ENCODE peak calls at places on chromosome 2, in five cellular contexts. One of them, this sample, is unnamed.

GRCh38 chr2:120809151-120809550 is 73.5 kb downstream of the GLI2 start:
- DNase-seq in GDM1: no peak
- DNase-seq in SIG-M5: no peak
- DNase-seq in NCI-H1092: no peak
- DNase-seq in activated CD4-positive, alpha-beta T cell treated with anti-CD3 and anti-CD28 coated beads, Interleukin-2, amount 10 ng/mL, durations not matched to agents 7 days and 5 days: no peak
- DNase-seq in this sample: no peak

GRCh38 chr2:39593439-39594393 is 72.0 kb upstream of the TMEM178A start:
- DNase-seq in SIG-M5: no peak
- DNase-seq in NCI-H1092: peak; percentile 12
- DNase-seq in activated CD4-positive, alpha-beta T cell treated with anti-CD3 and anti-CD28 coated beads, Interleukin-2, amount 10 ng/mL, durations not matched to agents 7 days and 5 days: no peak
- DNase-seq in GDM1: peak; percentile 68
- DNase-seq in this sample: peak; percentile 28

GRCh38 chr2:67342394-67342793 is 54.7 kb upstream of the ETAA1 start:
- DNase-seq in GDM1: no peak
- DNase-seq in NCI-H1092: no peak
- DNase-seq in activated CD4-positive, alpha-beta T cell treated with anti-CD3 and anti-CD28 coated beads, Interleukin-2, amount 10 ng/mL, durations not matched to agents 7 days and 5 days: no peak
- DNase-seq in SIG-M5: no peak
- DNase-seq in this sample: no peak

GRCh38 chr2:120817136-120817955 is 81.7 kb downstream of the GLI2 start:
- DNase-seq in GDM1: no peak
- DNase-seq in activated CD4-positive, alpha-beta T cell treated with anti-CD3 and anti-CD28 coated beads, Interleukin-2, amount 10 ng/mL, durations not matched to agents 7 days and 5 days: no peak
- DNase-seq in SIG-M5: no peak
- DNase-seq in NCI-H1092: no peak
- DNase-seq in this sample: no peak

GRCh38 chr2:71101656-71102055 is 28.4 kb downstream of the MCEE start:
- DNase-seq in GDM1: peak; percentile 24
- DNase-seq in SIG-M5: no peak
- DNase-seq in NCI-H1092: no peak
- DNase-seq in activated CD4-positive, alpha-beta T cell treated with anti-CD3 and anti-CD28 coated beads, Interleukin-2, amount 10 ng/mL, durations not matched to agents 7 days and 5 days: no peak
- DNase-seq in this sample: peak; percentile 39

GRCh38 chr2:29106980-29107388 is 8.2 kb upstream of the CLIP4 start:
- DNase-seq in SIG-M5: no peak
- DNase-seq in activated CD4-positive, alpha-beta T cell treated with anti-CD3 and anti-CD28 coated beads, Interleukin-2, amount 10 ng/mL, durations not matched to agents 7 days and 5 days: no peak
- DNase-seq in NCI-H1092: no peak
- DNase-seq in GDM1: no peak
- DNase-seq in this sample: no peak

GRCh38 chr2:191246820-191247380 is 1.7 kb downstream of the MYO1B start:
- DNase-seq in NCI-H1092: no peak
- DNase-seq in SIG-M5: no peak
- DNase-seq in GDM1: no peak
- DNase-seq in activated CD4-positive, alpha-beta T cell treated with anti-CD3 and anti-CD28 coated beads, Interleukin-2, amount 10 ng/mL, durations not matched to agents 7 days and 5 days: no peak
- DNase-seq in this sample: no peak

GRCh38 chr2:48566582-48566981 is 36.6 kb downstream of the STON1 start:
- DNase-seq in activated CD4-positive, alpha-beta T cell treated with anti-CD3 and anti-CD28 coated beads, Interleukin-2, amount 10 ng/mL, durations not matched to agents 7 days and 5 days: no peak
- DNase-seq in GDM1: no peak
- DNase-seq in SIG-M5: no peak
- DNase-seq in NCI-H1092: no peak
- DNase-seq in this sample: no peak

GRCh38 chr2:56248965-56249742 is 65.4 kb downstream of the CCDC85A start:
- DNase-seq in SIG-M5: no peak
- DNase-seq in NCI-H1092: no peak
- DNase-seq in GDM1: no peak
- DNase-seq in activated CD4-positive, alpha-beta T cell treated with anti-CD3 and anti-CD28 coated beads, Interleukin-2, amount 10 ng/mL, durations not matched to agents 7 days and 5 days: no peak
- DNase-seq in this sample: no peak

GRCh38 chr2:48943436-48943835 is 187.9 kb upstream of the LHCGR start:
- DNase-seq in NCI-H1092: no peak
- DNase-seq in SIG-M5: no peak
- DNase-seq in activated CD4-positive, alpha-beta T cell treated with anti-CD3 and anti-CD28 coated beads, Interleukin-2, amount 10 ng/mL, durations not matched to agents 7 days and 5 days: no peak
- DNase-seq in GDM1: no peak
- DNase-seq in this sample: no peak

GRCh38 chr2:60565472-60565871 is 12.0 kb upstream of the BCL11A start:
- DNase-seq in NCI-H1092: no peak
- DNase-seq in activated CD4-positive, alpha-beta T cell treated with anti-CD3 and anti-CD28 coated beads, Interleukin-2, amount 10 ng/mL, durations not matched to agents 7 days and 5 days: no peak
- DNase-seq in SIG-M5: no peak
- DNase-seq in GDM1: no peak
- DNase-seq in this sample: no peak

GRCh38 chr2:180240774-180241173 is 233.7 kb upstream of the CWC22 start:
- DNase-seq in SIG-M5: no peak
- DNase-seq in NCI-H1092: no peak
- DNase-seq in GDM1: no peak
- DNase-seq in activated CD4-positive, alpha-beta T cell treated with anti-CD3 and anti-CD28 coated beads, Interleukin-2, amount 10 ng/mL, durations not matched to agents 7 days and 5 days: no peak
- DNase-seq in this sample: no peak

GRCh38 chr2:28349546-28350165 is 43.0 kb upstream of the FOSL2 start:
- DNase-seq in GDM1: no peak
- DNase-seq in NCI-H1092: no peak
- DNase-seq in activated CD4-positive, alpha-beta T cell treated with anti-CD3 and anti-CD28 coated beads, Interleukin-2, amount 10 ng/mL, durations not matched to agents 7 days and 5 days: no peak
- DNase-seq in SIG-M5: no peak
- DNase-seq in this sample: no peak

GRCh38 chr2:191200910-191201309 is 44.3 kb upstream of the MYO1B start:
- DNase-seq in activated CD4-positive, alpha-beta T cell treated with anti-CD3 and anti-CD28 coated beads, Interleukin-2, amount 10 ng/mL, durations not matched to agents 7 days and 5 days: no peak
- DNase-seq in NCI-H1092: no peak
- DNase-seq in GDM1: no peak
- DNase-seq in SIG-M5: no peak
- DNase-seq in this sample: no peak

GRCh38 chr2:164843346-164843841 is 1.8 kb upstream of the COBLL1 start:
- DNase-seq in SIG-M5: no peak
- DNase-seq in activated CD4-positive, alpha-beta T cell treated with anti-CD3 and anti-CD28 coated beads, Interleukin-2, amount 10 ng/mL, durations not matched to agents 7 days and 5 days: no peak
- DNase-seq in NCI-H1092: no peak
- DNase-seq in GDM1: no peak
- DNase-seq in this sample: peak; percentile 60

GRCh38 chr2:189076572-189076971 is 102.4 kb downstream of the COL3A1 start:
- DNase-seq in SIG-M5: no peak
- DNase-seq in GDM1: no peak
- DNase-seq in activated CD4-positive, alpha-beta T cell treated with anti-CD3 and anti-CD28 coated beads, Interleukin-2, amount 10 ng/mL, durations not matched to agents 7 days and 5 days: no peak
- DNase-seq in NCI-H1092: no peak
- DNase-seq in this sample: no peak

GRCh38 chr2:144826105-144826504 is 306.2 kb upstream of the ZEB2 start:
- DNase-seq in activated CD4-positive, alpha-beta T cell treated with anti-CD3 and anti-CD28 coated beads, Interleukin-2, amount 10 ng/mL, durations not matched to agents 7 days and 5 days: no peak
- DNase-seq in SIG-M5: no peak
- DNase-seq in NCI-H1092: no peak
- DNase-seq in GDM1: no peak
- DNase-seq in this sample: no peak

GRCh38 chr2:205741256-205741978 is 59.1 kb downstream of the NRP2 start:
- DNase-seq in activated CD4-positive, alpha-beta T cell treated with anti-CD3 and anti-CD28 coated beads, Interleukin-2, amount 10 ng/mL, durations not matched to agents 7 days and 5 days: no peak
- DNase-seq in NCI-H1092: no peak
- DNase-seq in GDM1: no peak
- DNase-seq in SIG-M5: no peak
- DNase-seq in this sample: no peak

GRCh38 chr2:234950730-234951385 is 959 bp upstream of the SH3BP4 start:
- DNase-seq in SIG-M5: no peak
- DNase-seq in NCI-H1092: no peak
- DNase-seq in GDM1: no peak
- DNase-seq in activated CD4-positive, alpha-beta T cell treated with anti-CD3 and anti-CD28 coated beads, Interleukin-2, amount 10 ng/mL, durations not matched to agents 7 days and 5 days: no peak
- DNase-seq in this sample: no peak

GRCh38 chr2:168189835-168190426 is 57.5 kb downstream of the STK39 start:
- DNase-seq in NCI-H1092: no peak
- DNase-seq in SIG-M5: no peak
- DNase-seq in GDM1: no peak
- DNase-seq in activated CD4-positive, alpha-beta T cell treated with anti-CD3 and anti-CD28 coated beads, Interleukin-2, amount 10 ng/mL, durations not matched to agents 7 days and 5 days: no peak
- DNase-seq in this sample: no peak

GRCh38 chr2:117717072-117717471 is 97.4 kb upstream of the DDX18 start:
- DNase-seq in SIG-M5: no peak
- DNase-seq in GDM1: no peak
- DNase-seq in NCI-H1092: no peak
- DNase-seq in activated CD4-positive, alpha-beta T cell treated with anti-CD3 and anti-CD28 coated beads, Interleukin-2, amount 10 ng/mL, durations not matched to agents 7 days and 5 days: no peak
- DNase-seq in this sample: no peak

GRCh38 chr2:15337996-15338666 is 223.0 kb downstream of the NBAS start:
- DNase-seq in SIG-M5: no peak
- DNase-seq in activated CD4-positive, alpha-beta T cell treated with anti-CD3 and anti-CD28 coated beads, Interleukin-2, amount 10 ng/mL, durations not matched to agents 7 days and 5 days: no peak
- DNase-seq in GDM1: no peak
- DNase-seq in NCI-H1092: no peak
- DNase-seq in this sample: no peak

GRCh38 chr2:28802975-28803429 is 7.6 kb upstream of the SPDYA start:
- DNase-seq in SIG-M5: no peak
- DNase-seq in GDM1: no peak
- DNase-seq in NCI-H1092: no peak
- DNase-seq in activated CD4-positive, alpha-beta T cell treated with anti-CD3 and anti-CD28 coated beads, Interleukin-2, amount 10 ng/mL, durations not matched to agents 7 days and 5 days: no peak
- DNase-seq in this sample: no peak

GRCh38 chr2:42569883-42570282 is 1.5 kb downstream of the MTA3 start:
- DNase-seq in GDM1: no peak
- DNase-seq in activated CD4-positive, alpha-beta T cell treated with anti-CD3 and anti-CD28 coated beads, Interleukin-2, amount 10 ng/mL, durations not matched to agents 7 days and 5 days: no peak
- DNase-seq in NCI-H1092: no peak
- DNase-seq in SIG-M5: no peak
- DNase-seq in this sample: no peak

GRCh38 chr2:70532244-70532935 is 21.2 kb downstream of the TGFA start:
- DNase-seq in NCI-H1092: no peak
- DNase-seq in GDM1: no peak
- DNase-seq in SIG-M5: no peak
- DNase-seq in activated CD4-positive, alpha-beta T cell treated with anti-CD3 and anti-CD28 coated beads, Interleukin-2, amount 10 ng/mL, durations not matched to agents 7 days and 5 days: no peak
- DNase-seq in this sample: no peak

GRCh38 chr2:36700311-36700710 is 3.8 kb downstream of the VIT start:
- DNase-seq in SIG-M5: no peak
- DNase-seq in NCI-H1092: no peak
- DNase-seq in activated CD4-positive, alpha-beta T cell treated with anti-CD3 and anti-CD28 coated beads, Interleukin-2, amount 10 ng/mL, durations not matched to agents 7 days and 5 days: no peak
- DNase-seq in GDM1: no peak
- DNase-seq in this sample: no peak

GRCh38 chr2:106963156-106963555 is 77.2 kb upstream of the ST6GAL2 start:
- DNase-seq in activated CD4-positive, alpha-beta T cell treated with anti-CD3 and anti-CD28 coated beads, Interleukin-2, amount 10 ng/mL, durations not matched to agents 7 days and 5 days: no peak
- DNase-seq in GDM1: no peak
- DNase-seq in SIG-M5: no peak
- DNase-seq in NCI-H1092: no peak
- DNase-seq in this sample: no peak

GRCh38 chr2:69797836-69798465 is 31.5 kb upstream of the GMCL1 start:
- DNase-seq in NCI-H1092: no peak
- DNase-seq in activated CD4-positive, alpha-beta T cell treated with anti-CD3 and anti-CD28 coated beads, Interleukin-2, amount 10 ng/mL, durations not matched to agents 7 days and 5 days: no peak
- DNase-seq in SIG-M5: no peak
- DNase-seq in GDM1: no peak
- DNase-seq in this sample: no peak

GRCh38 chr2:238818576-238818975 is 29.3 kb upstream of the TWIST2 start:
- DNase-seq in GDM1: no peak
- DNase-seq in SIG-M5: no peak
- DNase-seq in activated CD4-positive, alpha-beta T cell treated with anti-CD3 and anti-CD28 coated beads, Interleukin-2, amount 10 ng/mL, durations not matched to agents 7 days and 5 days: no peak
- DNase-seq in NCI-H1092: no peak
- DNase-seq in this sample: no peak

GRCh38 chr2:112095654-112096053 is 40.6 kb downstream of the TMEM87B start:
- DNase-seq in GDM1: no peak
- DNase-seq in SIG-M5: no peak
- DNase-seq in activated CD4-positive, alpha-beta T cell treated with anti-CD3 and anti-CD28 coated beads, Interleukin-2, amount 10 ng/mL, durations not matched to agents 7 days and 5 days: no peak
- DNase-seq in NCI-H1092: no peak
- DNase-seq in this sample: peak; percentile 8

GRCh38 chr2:1192121-1192520 is 221.1 kb upstream of the TPO start:
- DNase-seq in activated CD4-positive, alpha-beta T cell treated with anti-CD3 and anti-CD28 coated beads, Interleukin-2, amount 10 ng/mL, durations not matched to agents 7 days and 5 days: no peak
- DNase-seq in NCI-H1092: peak; percentile 3
- DNase-seq in GDM1: no peak
- DNase-seq in SIG-M5: no peak
- DNase-seq in this sample: no peak

This sample was measured in BJ.